ENCODE peak calls at places on chromosomes 5 and 9, in seven cellular contexts. M, U, K, G, X, R and D are unnamed samples.

GRCh38 chr5:29079771-29080170 is 2041.4 kb upstream of the CDH9 start:
- DNase-seq in M (no peak), U (no peak), K (no peak), G (no peak), X (no peak), R (no peak), D (no peak)

GRCh38 chr5:154498597-154499393 is 20.8 kb upstream of the HAND1 start:
- DNase-seq in M (no peak), U (no peak), K (no peak), G (no peak), X (no peak), R (no peak), D (no peak)

GRCh38 chr9:128208386-128208785 is 5.2 kb downstream of the DNM1 start:
- DNase-seq in M (no peak), U (no peak), K (no peak), G (peak), X (no peak), R (no peak), D (no peak)

GRCh38 chr9:34430843-34431437 is 27.4 kb downstream of the FAM219A start:
- DNase-seq in M (peak), U (peak), K (peak), G (peak), X (peak), R (peak), D (peak)

GRCh38 chr5:168746893-168747640 is 167.9 kb upstream of the PANK3 start:
- DNase-seq in M (no peak), U (no peak), K (no peak), G (no peak), X (no peak), R (no peak), D (no peak)

GRCh38 chr9:126558051-126558665 is 55.6 kb upstream of the LMX1B start:
- DNase-seq in M (peak), U (peak), K (peak), G (peak), X (peak), R (peak), D (peak)

GRCh38 chr5:179166171-179166885 is 106.2 kb downstream of the ZNF354C start:
- DNase-seq in M (no peak), U (no peak), K (no peak), G (no peak), X (no peak), R (no peak), D (no peak)

GRCh38 chr5:1432296-1432695 is 12.9 kb downstream of the SLC6A3 start:
- DNase-seq in M (no peak), U (no peak), K (no peak), G (no peak), X (no peak), R (peak), D (no peak)

GRCh38 chr9:115922441-115922840 is 231.2 kb upstream of the PAPPA start:
- DNase-seq in M (no peak), U (no peak), K (no peak), G (no peak), X (no peak), R (no peak), D (peak)

GRCh38 chr9:129557192-129558036 is 63.5 kb downstream of the C9orf50 start:
- DNase-seq in M (peak), U (no peak), K (no peak), G (peak), X (no peak), R (peak), D (no peak)

GRCh38 chr5:153799466-153799865 is 239.2 kb downstream of the FAM114A2 start:
- DNase-seq in M (no peak), U (no peak), K (no peak), G (no peak), X (no peak), R (no peak), D (no peak)

GRCh38 chr9:36151306-36152210 is 15.0 kb downstream of the GLIPR2 start:
- DNase-seq in M (peak), U (peak), K (peak), G (no peak), X (peak), R (peak), D (peak)

GRCh38 chr5:132828846-132829494 is 1.5 kb downstream of the SHROOM1 start:
- DNase-seq in M (no peak), U (no peak), K (no peak), G (no peak), X (no peak), R (peak), D (no peak)

GRCh38 chr5:146793709-146794108 is 84.8 kb downstream of the PPP2R2B start:
- DNase-seq in M (no peak), U (no peak), K (no peak), G (no peak), X (no peak), R (no peak), D (no peak)

GRCh38 chr9:116546711-116547581 is 140.2 kb upstream of the TRIM32 start:
- DNase-seq in M (peak), U (no peak), K (peak), G (peak), X (no peak), R (no peak), D (peak)

GRCh38 chr9:89799221-89799620 is 194.4 kb downstream of the GADD45G start:
- DNase-seq in M (no peak), U (no peak), K (no peak), G (no peak), X (no peak), R (no peak), D (no peak)

GRCh38 chr5:142290574-142291299 is 34.1 kb downstream of the SPRY4 start:
- DNase-seq in M (peak), U (no peak), K (no peak), G (peak), X (no peak), R (no peak), D (peak)

GRCh38 chr9:34628656-34629491 is at the start of gene ARID3C:
- DNase-seq in M (no peak), U (peak), K (no peak), G (peak), X (peak), R (peak), D (no peak)

GRCh38 chr9:95425910-95426551 is 90.7 kb downstream of the PTCH1 start:
- DNase-seq in M (peak), U (peak), K (peak), G (peak), X (no peak), R (no peak), D (peak)

GRCh38 chr5:180959661-180960060 is 29.0 kb upstream of the BTNL3 start:
- DNase-seq in M (no peak), U (no peak), K (no peak), G (no peak), X (no peak), R (no peak), D (no peak)

GRCh38 chr9:133634024-133634691 is 2.0 kb upstream of the DBH start:
- DNase-seq in M (no peak), U (no peak), K (no peak), G (no peak), X (no peak), R (no peak), D (no peak)

GRCh38 chr9:77830618-77831285 is 182.6 kb upstream of the GNA14 start:
- DNase-seq in M (no peak), U (no peak), K (no peak), G (no peak), X (no peak), R (no peak), D (no peak)

GRCh38 chr5:392431-392988 is 50.5 kb upstream of the EXOC3 start:
- DNase-seq in M (peak), U (no peak), K (no peak), G (peak), X (peak), R (peak), D (no peak)

GRCh38 chr9:110886832-110887231 is 151.4 kb downstream of the LPAR1 start:
- DNase-seq in M (peak), U (no peak), K (peak), G (peak), X (no peak), R (no peak), D (peak)

GRCh38 chr5:151357792-151358191 is 10.4 kb upstream of the SLC36A2 start:
- DNase-seq in M (no peak), U (no peak), K (peak), G (no peak), X (no peak), R (no peak), D (no peak)

GRCh38 chr9:23850242-23851023 is 24.4 kb upstream of the ELAVL2 start:
- DNase-seq in M (no peak), U (no peak), K (no peak), G (no peak), X (no peak), R (no peak), D (no peak)

GRCh38 chr9:89891221-89892052 is 286.6 kb downstream of the GADD45G start:
- DNase-seq in M (no peak), U (peak), K (no peak), G (no peak), X (no peak), R (peak), D (no peak)

GRCh38 chr9:127393680-127394079 is 3.3 kb upstream of the SLC2A8 start:
- DNase-seq in M (peak), U (no peak), K (no peak), G (peak), X (no peak), R (no peak), D (peak)

GRCh38 chr5:73189816-73190451 is 16.9 kb downstream of the TMEM174 start:
- DNase-seq in M (peak), U (peak), K (peak), G (peak), X (no peak), R (no peak), D (peak)

GRCh38 chr9:123715258-123715657 is 214.7 kb downstream of the DENND1A start:
- DNase-seq in M (no peak), U (no peak), K (no peak), G (no peak), X (no peak), R (no peak), D (no peak)

GRCh38 chr9:13979941-13980318 is 334.0 kb downstream of the NFIB start:
- DNase-seq in M (no peak), U (no peak), K (no peak), G (no peak), X (no peak), R (no peak), D (no peak)

GRCh38 chr9:99222416-99223280 is 566 bp downstream of the SEC61B start:
- DNase-seq in M (peak), U (no peak), K (no peak), G (peak), X (no peak), R (no peak), D (peak)
- TF ChIP-seq CTCF in M (no peak), U (no peak), K (no peak), G (no peak), X (no peak), R (no peak), D (peak)

GRCh38 chr5:55191165-55191564 is 18.2 kb upstream of the CDC20B start:
- DNase-seq in M (no peak), U (no peak), K (peak), G (no peak), X (no peak), R (no peak), D (no peak)

GRCh38 chr5:55188656-55189380 is 15.8 kb upstream of the CDC20B start:
- DNase-seq in M (no peak), U (no peak), K (no peak), G (no peak), X (no peak), R (no peak), D (no peak)

DNA sequence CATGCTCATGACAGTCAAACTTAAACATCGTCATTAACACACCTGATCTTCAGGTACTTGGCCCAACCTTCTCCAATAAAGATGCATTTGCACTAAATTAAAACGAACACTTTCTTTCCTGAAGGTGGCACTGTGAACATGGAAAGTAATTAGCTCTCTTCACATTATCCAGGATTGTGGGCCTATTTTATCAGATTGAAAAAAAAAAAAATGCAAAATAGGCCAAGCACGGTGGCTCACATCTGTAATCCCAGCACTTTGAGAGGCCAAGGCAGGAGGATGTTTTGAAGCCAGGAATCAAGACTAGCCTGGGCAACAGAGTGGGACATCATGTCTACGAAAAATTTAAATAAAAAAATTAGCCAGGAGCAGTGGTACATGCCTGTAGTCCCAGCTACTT is 14.4 kb upstream of the CDC20B start:
- DNase-seq in M (no peak), U (no peak), K (peak), G (no peak), X (no peak), R (no peak), D (no peak)
- TF ChIP-seq CTCF in M (peak), U (peak), K (peak), G (no peak), X (no peak), R (no peak), D (peak)

DNA sequence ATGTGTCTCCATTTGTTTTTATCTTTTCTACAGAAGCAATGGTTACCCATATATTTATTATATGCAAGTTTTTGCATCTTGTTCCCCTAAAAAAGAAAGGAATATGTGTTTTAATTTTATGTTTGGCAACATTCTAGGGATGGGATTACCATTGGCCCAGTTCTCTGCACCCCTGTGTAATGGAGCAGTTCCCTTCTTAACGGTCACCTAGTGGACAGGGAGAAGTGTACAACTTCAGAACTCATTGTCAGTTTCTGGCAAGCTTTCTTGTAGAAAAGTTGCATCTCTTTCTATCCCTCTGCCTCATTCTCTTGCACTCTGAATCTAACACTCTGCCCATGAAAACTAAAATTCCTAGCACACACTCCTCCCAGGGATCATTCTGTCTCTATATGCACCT is 78.2 kb downstream of the DOCK8 start:
- DNase-seq in M (no peak), U (no peak), K (peak), G (no peak), X (no peak), R (no peak), D (no peak)
- TF ChIP-seq CTCF in M (no peak), U (no peak), K (no peak), G (no peak), X (no peak), R (no peak), D (no peak)

DNA sequence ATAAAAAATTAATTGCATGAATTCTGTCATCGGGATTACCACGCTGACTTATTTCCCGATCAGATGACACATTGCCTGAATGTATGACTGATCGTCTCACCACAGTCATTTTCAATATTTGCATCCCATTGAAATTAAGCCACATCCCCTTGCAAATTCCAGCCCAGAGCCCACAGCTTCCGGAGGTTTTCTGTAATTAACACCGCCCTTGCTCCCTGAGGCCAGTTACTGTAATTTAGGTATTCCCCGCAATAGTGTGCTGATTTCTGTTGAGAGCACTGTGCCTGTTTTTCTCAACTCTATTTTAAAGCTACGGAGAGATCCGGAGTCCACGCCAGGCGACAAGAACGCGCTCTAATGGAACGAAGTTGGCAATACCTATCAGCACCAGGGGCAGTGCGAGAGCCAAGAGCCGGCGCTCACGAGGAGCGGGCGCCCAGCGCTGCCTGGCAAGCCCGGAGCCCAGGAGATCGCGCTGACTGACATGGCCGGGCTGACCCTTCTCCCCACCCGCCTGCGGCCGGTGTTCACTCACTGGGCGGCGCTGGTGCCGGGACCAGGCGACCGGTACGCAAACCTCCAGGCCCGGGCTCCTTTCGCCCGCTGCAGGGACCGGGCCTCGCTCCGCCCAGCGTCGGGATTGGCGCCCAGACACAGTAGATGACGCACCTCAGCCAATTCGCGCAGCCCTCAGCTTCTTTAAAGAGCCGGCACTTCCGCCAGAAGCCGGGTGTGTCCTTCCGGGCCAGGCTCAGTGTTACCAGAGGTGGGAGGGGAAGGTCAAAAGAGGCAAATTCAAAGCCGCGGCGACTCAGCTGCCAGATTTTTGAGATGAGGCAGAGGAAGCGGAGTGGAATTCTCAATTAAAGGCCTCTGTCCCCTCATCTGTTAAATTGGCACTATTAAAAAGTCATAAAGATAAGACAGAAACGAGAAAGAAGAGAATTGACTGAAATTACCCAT is at the start of gene PLGRKT:
- DNase-seq in M (peak), U (peak), K (peak), G (peak), X (peak), R (peak), D (peak)
- TF ChIP-seq CTCF in M (peak), U (peak), K (no peak), G (no peak), X (peak), R (no peak), D (peak)

DNA sequence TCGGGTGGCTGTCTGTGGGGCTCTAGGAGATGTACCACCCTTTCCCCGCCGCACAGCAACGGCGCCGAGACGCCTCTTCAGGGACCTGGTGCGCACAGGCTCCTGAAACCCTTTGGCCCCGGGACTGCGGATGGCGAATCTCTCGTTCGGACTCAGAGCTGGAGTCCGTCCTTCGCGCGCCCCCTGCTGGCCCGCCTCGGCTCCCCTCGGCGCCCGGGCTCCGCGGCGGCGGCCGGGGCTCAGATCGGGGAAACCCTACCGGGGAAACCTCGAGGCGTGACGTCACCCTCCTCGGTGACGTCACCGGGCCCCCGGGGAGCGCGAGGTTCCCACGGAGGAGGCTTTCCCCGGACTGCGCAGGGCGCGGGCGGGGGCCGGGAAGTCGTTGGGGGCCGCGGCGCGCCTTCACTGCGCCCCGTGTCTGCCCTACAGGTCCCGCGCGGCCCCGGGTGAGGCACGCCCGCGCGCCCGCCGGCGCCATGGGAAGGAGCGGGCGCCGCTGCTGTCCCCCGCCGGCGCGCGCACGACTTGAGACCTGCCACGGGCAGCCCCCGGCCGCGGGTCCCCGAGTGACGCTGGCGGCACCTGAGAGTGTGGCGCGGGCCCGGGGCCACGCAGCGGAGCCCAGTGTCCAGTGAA is 7.9 kb downstream of the PRR7 start:
- DNase-seq in M (peak), U (peak), K (peak), G (peak), X (peak), R (peak), D (peak)
- TF ChIP-seq CTCF in M (peak), U (peak), K (peak), G (peak), X (peak), R (peak), D (peak)

GRCh38 chr5:24642022-24642421 is 2.8 kb downstream of the CDH10 start:
- DNase-seq in M (peak), U (no peak), K (peak), G (peak), X (no peak), R (no peak), D (peak)
- TF ChIP-seq CTCF in M (peak), U (no peak), K (peak), G (peak), X (no peak), R (peak), D (peak)

DNA sequence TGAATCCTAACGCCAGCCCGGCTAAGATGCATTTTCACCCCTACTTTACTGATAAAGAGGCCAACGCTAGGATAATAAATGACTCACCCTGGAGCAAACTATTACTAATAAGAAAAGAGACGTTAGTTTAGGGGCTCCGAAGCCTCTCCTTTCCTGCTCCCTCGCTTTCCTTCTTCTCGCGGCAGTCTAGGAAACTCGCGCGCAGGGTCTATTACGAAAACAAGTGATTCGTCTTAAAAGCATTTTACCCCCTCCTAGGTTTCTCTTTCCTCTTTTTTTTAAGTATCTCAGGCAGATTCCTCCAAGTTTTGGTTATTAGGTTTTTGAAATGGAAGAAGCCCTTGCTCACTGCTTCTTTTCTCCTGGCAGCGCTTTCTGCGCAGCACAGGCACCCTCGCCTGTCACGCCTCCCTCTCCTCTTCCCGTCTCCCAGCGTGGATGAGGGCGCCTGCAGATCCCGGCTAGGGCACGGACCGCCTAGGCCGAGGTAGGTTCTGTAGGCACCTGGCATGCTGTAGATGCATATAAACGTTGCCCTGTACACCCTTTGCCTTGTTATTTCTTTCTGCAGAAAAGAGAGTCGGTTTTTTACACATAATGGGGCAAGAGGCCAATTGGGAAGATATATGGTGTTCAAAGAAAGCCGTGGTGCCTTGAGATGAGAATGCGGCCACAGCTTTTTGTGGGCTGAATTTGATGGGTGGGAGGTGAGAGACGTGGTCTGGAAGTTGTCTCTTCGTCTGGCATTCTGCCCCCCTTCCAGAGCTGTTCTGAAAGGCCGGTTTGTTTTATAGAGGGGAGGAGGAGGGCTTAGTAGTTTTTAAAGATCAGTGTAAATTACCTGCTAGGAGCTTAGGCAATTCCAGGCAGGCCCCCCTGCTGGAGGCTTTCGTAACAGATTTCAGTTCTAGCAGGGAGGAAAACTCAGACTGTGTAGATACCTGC is 981 bp downstream of the GCNT1 start:
- DNase-seq in M (peak), U (peak), K (peak), G (peak), X (peak), R (peak), D (peak)
- TF ChIP-seq CTCF in M (peak), U (peak), K (peak), G (peak), X (no peak), R (peak), D (peak)